ENCODE peak calls at places on chromosome 14, in five cellular contexts. U is lower lobe of right lung, J is ovary, N is neural progenitor cell, D is upper lobe of right lung. R is an unnamed sample.

GRCh38 chr14:98826618-98827017 is 445.4 kb downstream of the BCL11B start:
- DNase-seq in U (no peak), J (no peak), N (no peak), D (no peak), R (no peak)

GRCh38 chr14:54687750-54688119 is 120.8 kb downstream of the SAMD4A start:
- DNase-seq in U (no peak), J (no peak), N (no peak), D (no peak), R (no peak)

GRCh38 chr14:64971452-64971889 is 665 bp downstream of the RAB15 start:
- DNase-seq in U (no peak), J (no peak), N (no peak), D (peak), R (no peak)

GRCh38 chr14:99468836-99469592 is 11.6 kb downstream of the SETD3 start:
- DNase-seq in U (no peak), J (no peak), N (no peak), D (no peak), R (no peak)

GRCh38 chr14:99838555-99839193 is 45.5 kb downstream of the EML1 start:
- DNase-seq in U (peak), J (no peak), N (peak), D (peak), R (peak)

GRCh38 chr14:88181072-88181471 is 142.0 kb downstream of the KCNK10 start:
- DNase-seq in U (no peak), J (no peak), N (no peak), D (no peak), R (no peak)

GRCh38 chr14:23494223-23494622 is 24.7 kb downstream of the NGDN start:
- DNase-seq in U (no peak), J (no peak), N (peak), D (no peak), R (no peak)

GRCh38 chr14:37254411-37254947 is 56.7 kb downstream of the MIPOL1 start:
- DNase-seq in U (no peak), J (no peak), N (no peak), D (no peak), R (no peak)

GRCh38 chr14:96285667-96286066 is 29.7 kb downstream of the BDKRB1 start:
- DNase-seq in U (no peak), J (no peak), N (no peak), D (no peak), R (no peak)

GRCh38 chr14:96287856-96288255 is 31.8 kb downstream of the BDKRB1 start:
- DNase-seq in U (no peak), J (no peak), N (no peak), D (no peak), R (no peak)

GRCh38 chr14:96284430-96284829 is 28.4 kb downstream of the BDKRB1 start:
- DNase-seq in U (no peak), J (no peak), N (no peak), D (no peak), R (no peak)

GRCh38 chr14:96284008-96284407 is 28.0 kb downstream of the BDKRB1 start:
- DNase-seq in U (no peak), J (no peak), N (no peak), D (no peak), R (no peak)

DNA sequence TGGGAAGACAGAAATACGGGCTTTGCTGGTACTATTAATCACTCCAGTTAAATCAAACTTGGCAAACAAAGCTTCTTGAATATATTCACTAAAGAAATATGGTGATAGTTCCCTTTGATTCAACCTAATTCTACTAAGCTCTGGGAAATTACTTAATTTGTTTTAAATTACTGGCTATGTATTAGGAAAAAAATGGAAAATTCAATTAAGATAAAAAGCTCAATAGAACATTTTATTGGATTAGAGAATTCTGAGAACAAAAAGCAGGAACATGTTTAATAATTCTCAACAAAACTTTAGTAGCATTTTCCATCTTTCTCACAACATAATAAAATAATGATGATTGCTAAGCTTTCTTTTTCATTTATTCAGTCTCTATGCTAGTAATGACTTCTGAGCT is 30.2 kb downstream of the BDKRB1 start:
- DNase-seq in U (no peak), J (no peak), N (no peak), D (no peak), R (no peak)
- H3K27ac ChIP-seq in U (no peak), J (no peak), N (no peak), D (no peak), R (no peak)

GRCh38 chr14:74642011-74642410 is 30.0 kb upstream of the LTBP2 start:
- DNase-seq in U (no peak), J (no peak), N (no peak), D (no peak), R (no peak)

GRCh38 chr14:74645244-74645643 is 33.2 kb upstream of the LTBP2 start:
- DNase-seq in U (no peak), J (no peak), N (no peak), D (peak), R (no peak)

GRCh38 chr14:74638066-74638465 is 26.0 kb upstream of the LTBP2 start:
- DNase-seq in U (no peak), J (no peak), N (no peak), D (no peak), R (no peak)

GRCh38 chr14:74638970-74639369 is 26.9 kb upstream of the LTBP2 start:
- DNase-seq in U (no peak), J (no peak), N (no peak), D (no peak), R (no peak)

GRCh38 chr14:74641581-74641980 is 29.5 kb upstream of the LTBP2 start:
- DNase-seq in U (no peak), J (no peak), N (no peak), D (no peak), R (no peak)
- H3K27ac ChIP-seq in U (no peak), J (no peak), N (no peak), D (no peak), R (no peak)

DNA sequence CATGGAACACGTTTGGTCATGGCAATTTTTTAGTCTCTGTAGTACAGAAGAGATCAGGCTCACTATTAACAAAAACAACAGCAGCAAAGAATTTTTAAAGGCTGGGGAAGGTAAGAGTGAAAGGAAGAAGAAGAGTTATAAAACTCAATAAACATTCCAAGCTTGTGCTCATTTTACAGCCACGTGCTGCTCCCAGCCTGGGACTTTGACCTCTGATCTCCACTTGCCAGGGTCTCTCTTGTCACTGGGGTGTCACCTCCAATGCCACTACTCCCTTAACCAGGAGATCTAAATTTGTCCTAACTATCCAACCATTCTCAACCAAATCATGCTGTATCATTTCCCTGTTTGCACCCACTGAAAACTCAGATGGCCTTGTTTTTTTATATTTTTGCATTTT is 605.1 kb downstream of the VRK1 start:
- DNase-seq in U (no peak), J (no peak), N (no peak), D (no peak), R (no peak)
- H3K27ac ChIP-seq in U (no peak), J (no peak), N (no peak), D (no peak), R (no peak)

GRCh38 chr14:100899841-100900771 is 3.4 kb downstream of the RTL1 start:
- DNase-seq in U (peak), J (no peak), N (peak), D (no peak), R (peak)
- H3K27ac ChIP-seq in U (no peak), J (no peak), N (peak), D (no peak), R (no peak)

GRCh38 chr14:22493753-22494152 is 95.3 kb downstream of the DAD1 start:
- DNase-seq in U (no peak), J (no peak), N (no peak), D (no peak), R (no peak)
- H3K27ac ChIP-seq in U (no peak), J (no peak), N (no peak), D (no peak), R (no peak)

GRCh38 chr14:55942101-55942645 is 176.0 kb upstream of the PELI2 start:
- DNase-seq in U (no peak), J (no peak), N (no peak), D (no peak), R (no peak)

GRCh38 chr14:55938249-55938791 is 179.9 kb upstream of the PELI2 start:
- DNase-seq in U (no peak), J (no peak), N (no peak), D (no peak), R (no peak)

GRCh38 chr14:55936691-55937090 is 181.5 kb upstream of the PELI2 start:
- DNase-seq in U (no peak), J (no peak), N (peak), D (no peak), R (no peak)
- H3K27ac ChIP-seq in U (no peak), J (no peak), N (no peak), D (no peak), R (no peak)

GRCh38 chr14:91244501-91244901 is at the start of gene GPR68:
- DNase-seq in U (no peak), J (no peak), N (peak), D (no peak), R (peak)

GRCh38 chr14:91245029-91245428 is 525 bp upstream of the GPR68 start:
- DNase-seq in U (no peak), J (no peak), N (no peak), D (no peak), R (no peak)

GRCh38 chr14:91243098-91243483 is 1.4 kb downstream of the GPR68 start:
- DNase-seq in U (no peak), J (no peak), N (no peak), D (no peak), R (no peak)

GRCh38 chr14:91242635-91243034 is 1.9 kb downstream of the GPR68 start:
- DNase-seq in U (no peak), J (no peak), N (no peak), D (no peak), R (no peak)

GRCh38 chr14:91241848-91242247 is 2.7 kb downstream of the GPR68 start:
- DNase-seq in U (no peak), J (no peak), N (no peak), D (no peak), R (no peak)
- H3K27ac ChIP-seq in U (peak), J (no peak), N (no peak), D (peak), R (no peak)

GRCh38 chr14:74979029-74979428 is 23.6 kb upstream of the PGF start:
- DNase-seq in U (no peak), J (no peak), N (no peak), D (no peak), R (no peak)

GRCh38 chr14:74980746-74981661 is 21.7 kb upstream of the EIF2B2 start:
- DNase-seq in U (no peak), J (no peak), N (peak), D (no peak), R (no peak)

GRCh38 chr14:74980398-74980745 is 22.3 kb upstream of the EIF2B2 start:
- DNase-seq in U (no peak), J (no peak), N (no peak), D (no peak), R (no peak)

GRCh38 chr14:74978416-74978947 is 23.1 kb upstream of the PGF start:
- DNase-seq in U (no peak), J (no peak), N (peak), D (no peak), R (no peak)

DNA sequence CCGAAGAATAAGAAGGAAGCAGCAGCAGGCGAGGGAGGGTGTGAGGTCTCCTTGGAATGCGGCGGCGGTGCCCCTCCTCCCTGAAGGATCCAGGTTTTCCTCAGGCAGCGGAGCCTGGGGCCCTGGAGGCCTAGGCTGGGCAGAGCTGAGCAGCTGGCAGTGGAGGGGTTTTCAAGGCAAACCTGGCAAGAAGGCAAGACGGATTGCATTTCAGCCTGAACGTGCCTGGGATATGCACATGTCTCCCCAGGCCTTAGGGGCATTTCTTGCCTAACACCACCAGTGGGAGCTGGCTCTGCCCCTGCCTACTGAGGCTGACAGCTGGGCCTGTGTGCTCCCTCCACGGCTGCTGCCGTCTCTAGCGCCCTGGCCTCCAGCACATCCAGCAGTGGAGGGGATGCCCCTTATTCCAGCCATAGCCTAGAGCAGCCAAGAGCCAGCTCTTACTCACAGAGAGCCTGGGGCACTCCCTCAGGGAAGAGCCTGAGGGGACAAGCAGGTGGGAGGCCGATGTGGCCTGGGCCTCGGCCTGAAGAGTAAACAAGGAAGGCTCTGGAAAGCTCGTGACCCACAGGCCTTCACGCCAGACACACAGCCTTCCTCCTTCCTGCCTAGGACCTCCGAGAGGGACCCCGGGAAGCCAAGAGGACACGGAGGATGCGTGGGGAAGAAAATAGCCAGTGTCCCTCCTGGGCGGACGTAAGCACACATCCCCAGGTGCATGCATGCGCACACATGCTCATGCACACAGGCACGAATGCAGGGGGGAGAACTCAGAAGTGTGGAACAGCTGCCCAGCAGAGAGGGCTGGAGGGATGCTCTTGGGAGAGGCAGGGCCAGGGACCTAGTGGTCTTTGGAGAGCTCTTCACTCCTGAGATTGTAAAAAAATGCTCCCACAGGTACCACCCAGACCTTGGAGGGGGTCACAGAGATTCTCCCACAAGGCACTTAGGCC is 23.0 kb upstream of the EIF2B2 start:
- DNase-seq in U (no peak), J (no peak), N (peak), D (no peak), R (no peak)
- H3K27ac ChIP-seq in U (no peak), J (no peak), N (no peak), D (no peak), R (no peak)

GRCh38 chr14:75138492-75138891 is 11.6 kb upstream of the NEK9 start:
- DNase-seq in U (no peak), J (no peak), N (no peak), D (no peak), R (no peak)
- H3K27ac ChIP-seq in U (peak), J (no peak), N (no peak), D (peak), R (peak)